ENCODE peak calls at places on chromosomes 11 and 22, in ten cellular contexts. One of them, this sample, is unnamed. For H3K4me1 and H3K36me3, the result is how much of the 10 kb centered on the place peaks cover.

GRCh38 chr11:10375280-10376048 is 70.6 kb downstream of the ADM start:
- DNase-seq in neural progenitor cell: no peak
- DNase-seq in pancreas: no peak
- DNase-seq in heart right ventricle: no peak
- DNase-seq in fibroblast of lung: peak
- DNase-seq in esophagus muscularis mucosa: peak
- DNase-seq in IMR-90: peak
- DNase-seq in right lobe of liver: no peak
- DNase-seq in spleen: no peak
- DNase-seq in thyroid gland: peak
- DNase-seq in this sample: no peak

GRCh38 chr11:84714316-84714780 is 912.8 kb downstream of the DLG2 start:
- DNase-seq in thyroid gland: peak
- DNase-seq in pancreas: peak
- DNase-seq in spleen: peak
- DNase-seq in esophagus muscularis mucosa: no peak
- DNase-seq in IMR-90: peak
- DNase-seq in right lobe of liver: peak
- DNase-seq in heart right ventricle: peak
- DNase-seq in neural progenitor cell: peak
- DNase-seq in fibroblast of lung: peak
- DNase-seq in this sample: no peak

GRCh38 chr11:68503281-68503687 is 42.7 kb downstream of the PPP6R3 start:
- DNase-seq in IMR-90: peak
- DNase-seq in spleen: no peak
- DNase-seq in fibroblast of lung: peak
- DNase-seq in thyroid gland: no peak
- DNase-seq in neural progenitor cell: no peak
- DNase-seq in right lobe of liver: no peak
- DNase-seq in esophagus muscularis mucosa: no peak
- DNase-seq in heart right ventricle: no peak
- DNase-seq in pancreas: no peak
- DNase-seq in this sample: no peak

GRCh38 chr11:65432133-65432650 is 9.6 kb downstream of the NEAT1 start:
- DNase-seq in pancreas: no peak
- DNase-seq in neural progenitor cell: no peak
- DNase-seq in spleen: no peak
- DNase-seq in thyroid gland: no peak
- DNase-seq in right lobe of liver: no peak
- DNase-seq in IMR-90: peak
- DNase-seq in heart right ventricle: no peak
- DNase-seq in fibroblast of lung: peak
- DNase-seq in esophagus muscularis mucosa: no peak
- DNase-seq in this sample: no peak

GRCh38 chr11:69154211-69154913 is 1.4 kb upstream of the SMIM38 start:
- DNase-seq in spleen: peak
- DNase-seq in right lobe of liver: no peak
- DNase-seq in neural progenitor cell: no peak
- DNase-seq in esophagus muscularis mucosa: no peak
- DNase-seq in heart right ventricle: no peak
- DNase-seq in thyroid gland: no peak
- DNase-seq in fibroblast of lung: no peak
- DNase-seq in pancreas: no peak
- DNase-seq in IMR-90: no peak
- DNase-seq in this sample: no peak

GRCh38 chr11:69948256-69949141 is 129.3 kb upstream of the FGF3 start:
- DNase-seq in heart right ventricle: peak
- DNase-seq in thyroid gland: no peak
- DNase-seq in IMR-90: peak
- DNase-seq in pancreas: no peak
- DNase-seq in fibroblast of lung: peak
- DNase-seq in esophagus muscularis mucosa: no peak
- DNase-seq in right lobe of liver: no peak
- DNase-seq in neural progenitor cell: peak
- DNase-seq in spleen: peak
- DNase-seq in this sample: no peak

GRCh38 chr11:36352919-36353318 is 56.8 kb downstream of the PRR5L start:
- DNase-seq in esophagus muscularis mucosa: no peak
- DNase-seq in spleen: no peak
- DNase-seq in IMR-90: no peak
- DNase-seq in heart right ventricle: no peak
- DNase-seq in thyroid gland: no peak
- DNase-seq in right lobe of liver: no peak
- DNase-seq in pancreas: no peak
- DNase-seq in fibroblast of lung: no peak
- DNase-seq in neural progenitor cell: no peak
- DNase-seq in this sample: no peak

GRCh38 chr11:36376315-36376887 is 80.3 kb downstream of the PRR5L start:
- DNase-seq in fibroblast of lung: no peak
- DNase-seq in pancreas: no peak
- DNase-seq in thyroid gland: peak
- DNase-seq in IMR-90: peak
- DNase-seq in right lobe of liver: peak
- DNase-seq in heart right ventricle: peak
- DNase-seq in neural progenitor cell: peak
- DNase-seq in esophagus muscularis mucosa: no peak
- DNase-seq in spleen: peak
- DNase-seq in this sample: peak

GRCh38 chr11:3165916-3166267 is 782 bp upstream of the OSBPL5 start:
- DNase-seq in pancreas: no peak
- DNase-seq in IMR-90: no peak
- DNase-seq in heart right ventricle: no peak
- DNase-seq in spleen: peak
- DNase-seq in neural progenitor cell: no peak
- DNase-seq in fibroblast of lung: no peak
- DNase-seq in thyroid gland: no peak
- DNase-seq in esophagus muscularis mucosa: no peak
- DNase-seq in right lobe of liver: peak
- DNase-seq in this sample: no peak
- H3K4me1 ChIP-seq in pancreas: under half
- H3K4me1 ChIP-seq in IMR-90: under half
- H3K4me1 ChIP-seq in heart right ventricle: half or more
- H3K4me1 ChIP-seq in spleen: half or more
- H3K4me1 ChIP-seq in neural progenitor cell: under half
- H3K4me1 ChIP-seq in fibroblast of lung: under half
- H3K4me1 ChIP-seq in thyroid gland: under half
- H3K4me1 ChIP-seq in esophagus muscularis mucosa: half or more
- H3K4me1 ChIP-seq in right lobe of liver: under half
- H3K4me1 ChIP-seq in this sample: under half

DNA sequence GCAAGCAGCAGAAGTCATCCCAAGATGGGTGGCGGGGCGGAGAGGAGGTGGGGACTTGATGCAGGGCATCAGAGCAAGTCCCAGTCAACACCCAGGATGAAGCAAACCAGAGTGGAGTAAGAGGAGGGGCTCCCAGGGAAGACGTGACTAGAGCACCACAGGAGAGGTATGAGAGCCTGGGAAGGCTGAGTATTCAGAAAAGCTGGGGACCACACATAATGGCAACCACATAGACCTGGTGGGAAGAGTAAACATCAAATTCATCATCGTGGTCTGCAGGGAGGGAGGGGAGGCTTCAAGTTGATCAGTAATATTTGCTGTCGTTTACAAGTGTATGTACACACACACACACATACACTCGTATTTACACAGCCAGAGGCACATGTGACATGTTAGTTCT is 60.7 kb upstream of the CLTCL1 start:
- DNase-seq in heart right ventricle: no peak
- DNase-seq in IMR-90: no peak
- DNase-seq in neural progenitor cell: no peak
- DNase-seq in right lobe of liver: no peak
- DNase-seq in thyroid gland: no peak
- DNase-seq in spleen: no peak
- DNase-seq in fibroblast of lung: no peak
- DNase-seq in esophagus muscularis mucosa: peak
- DNase-seq in pancreas: no peak
- DNase-seq in this sample: no peak
- H3K36me3 ChIP-seq in heart right ventricle: half or more
- H3K36me3 ChIP-seq in IMR-90: half or more
- H3K36me3 ChIP-seq in neural progenitor cell: under half
- H3K36me3 ChIP-seq in right lobe of liver: half or more
- H3K36me3 ChIP-seq in thyroid gland: half or more
- H3K36me3 ChIP-seq in spleen: half or more
- H3K36me3 ChIP-seq in fibroblast of lung: under half
- H3K36me3 ChIP-seq in esophagus muscularis mucosa: under half
- H3K36me3 ChIP-seq in pancreas: under half
- H3K36me3 ChIP-seq in this sample: half or more

GRCh38 chr11:118629761-118630661 is 22.6 kb downstream of the PHLDB1 start:
- DNase-seq in neural progenitor cell: no peak
- DNase-seq in right lobe of liver: no peak
- DNase-seq in fibroblast of lung: no peak
- DNase-seq in thyroid gland: no peak
- DNase-seq in pancreas: peak
- DNase-seq in IMR-90: no peak
- DNase-seq in esophagus muscularis mucosa: no peak
- DNase-seq in heart right ventricle: no peak
- DNase-seq in spleen: no peak
- DNase-seq in this sample: no peak
- H3K27ac ChIP-seq in neural progenitor cell: no peak
- H3K27ac ChIP-seq in right lobe of liver: no peak
- H3K27ac ChIP-seq in fibroblast of lung: no peak
- H3K27ac ChIP-seq in thyroid gland: no peak
- H3K27ac ChIP-seq in pancreas: no peak
- H3K27ac ChIP-seq in IMR-90: no peak
- H3K27ac ChIP-seq in esophagus muscularis mucosa: no peak
- H3K27ac ChIP-seq in heart right ventricle: peak
- H3K27ac ChIP-seq in spleen: no peak
- H3K27ac ChIP-seq in this sample: peak

GRCh38 chr22:46093796-46094195 is 56.5 kb upstream of the PPARA start:
- DNase-seq in fibroblast of lung: no peak
- DNase-seq in thyroid gland: no peak
- DNase-seq in pancreas: no peak
- DNase-seq in neural progenitor cell: no peak
- DNase-seq in IMR-90: no peak
- DNase-seq in heart right ventricle: peak
- DNase-seq in spleen: no peak
- DNase-seq in esophagus muscularis mucosa: no peak
- DNase-seq in right lobe of liver: no peak
- DNase-seq in this sample: no peak

GRCh38 chr22:46092011-46092410 is 58.3 kb upstream of the PPARA start:
- DNase-seq in neural progenitor cell: no peak
- DNase-seq in esophagus muscularis mucosa: no peak
- DNase-seq in IMR-90: no peak
- DNase-seq in spleen: peak
- DNase-seq in thyroid gland: no peak
- DNase-seq in heart right ventricle: peak
- DNase-seq in pancreas: no peak
- DNase-seq in right lobe of liver: no peak
- DNase-seq in fibroblast of lung: no peak
- DNase-seq in this sample: no peak

GRCh38 chr22:46094676-46095075 is 55.6 kb upstream of the PPARA start:
- DNase-seq in neural progenitor cell: no peak
- DNase-seq in fibroblast of lung: no peak
- DNase-seq in heart right ventricle: no peak
- DNase-seq in IMR-90: no peak
- DNase-seq in right lobe of liver: no peak
- DNase-seq in spleen: no peak
- DNase-seq in thyroid gland: no peak
- DNase-seq in pancreas: no peak
- DNase-seq in esophagus muscularis mucosa: no peak
- DNase-seq in this sample: no peak

GRCh38 chr22:46091277-46091977 is 58.9 kb upstream of the PPARA start:
- DNase-seq in neural progenitor cell: no peak
- DNase-seq in IMR-90: no peak
- DNase-seq in spleen: peak
- DNase-seq in esophagus muscularis mucosa: no peak
- DNase-seq in heart right ventricle: peak
- DNase-seq in thyroid gland: no peak
- DNase-seq in right lobe of liver: peak
- DNase-seq in pancreas: no peak
- DNase-seq in fibroblast of lung: no peak
- DNase-seq in this sample: no peak

DNA sequence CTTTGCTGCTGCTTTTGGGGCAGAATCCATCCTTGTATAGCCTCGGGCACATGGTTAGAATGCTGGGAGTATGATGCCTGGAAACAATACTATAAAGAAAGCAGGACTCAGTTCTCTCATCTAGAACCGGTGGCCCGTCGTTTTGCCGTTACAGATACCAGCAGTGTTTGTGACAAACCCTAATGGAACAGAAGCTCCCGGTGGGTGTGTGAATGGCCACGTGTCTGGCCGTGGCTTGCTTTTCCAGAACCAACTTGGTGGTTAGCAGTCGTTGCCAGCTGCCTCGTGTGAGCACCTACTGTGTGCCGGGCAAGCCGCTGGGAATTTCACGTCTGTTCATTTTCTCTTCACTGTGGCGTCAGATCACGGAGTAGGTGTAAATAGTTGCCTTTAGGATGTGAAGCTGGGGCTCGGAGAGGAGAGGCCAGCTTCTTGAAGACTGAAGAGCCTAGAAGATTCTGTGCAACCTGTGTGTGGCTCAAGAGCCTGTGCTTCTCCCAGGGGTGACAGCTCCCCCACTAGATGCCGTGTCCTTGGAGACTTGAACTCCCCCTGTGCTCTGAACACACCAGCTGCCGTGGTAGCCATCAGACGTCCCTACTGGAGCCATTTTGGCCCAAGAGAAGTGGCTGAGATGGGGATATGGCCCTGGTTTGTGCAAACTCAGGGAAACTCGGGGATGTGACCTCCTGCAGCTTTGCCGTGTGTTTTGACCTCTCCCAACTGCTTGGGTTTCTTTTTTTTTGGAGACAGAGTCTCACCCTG is 57.5 kb upstream of the PPARA start:
- DNase-seq in heart right ventricle: peak
- DNase-seq in neural progenitor cell: no peak
- DNase-seq in spleen: peak
- DNase-seq in esophagus muscularis mucosa: no peak
- DNase-seq in IMR-90: no peak
- DNase-seq in fibroblast of lung: no peak
- DNase-seq in pancreas: no peak
- DNase-seq in thyroid gland: no peak
- DNase-seq in right lobe of liver: no peak
- DNase-seq in this sample: no peak
- H3K4me1 ChIP-seq in heart right ventricle: half or more
- H3K4me1 ChIP-seq in neural progenitor cell: under half
- H3K4me1 ChIP-seq in spleen: half or more
- H3K4me1 ChIP-seq in esophagus muscularis mucosa: half or more
- H3K4me1 ChIP-seq in IMR-90: under half
- H3K4me1 ChIP-seq in fibroblast of lung: under half
- H3K4me1 ChIP-seq in pancreas: under half
- H3K4me1 ChIP-seq in thyroid gland: half or more
- H3K4me1 ChIP-seq in right lobe of liver: under half
- H3K4me1 ChIP-seq in this sample: half or more

GRCh38 chr11:72231396-72232259 is 7.1 kb downstream of the INPPL1 start:
- DNase-seq in right lobe of liver: no peak
- DNase-seq in IMR-90: no peak
- DNase-seq in spleen: no peak
- DNase-seq in fibroblast of lung: no peak
- DNase-seq in neural progenitor cell: no peak
- DNase-seq in heart right ventricle: peak
- DNase-seq in esophagus muscularis mucosa: no peak
- DNase-seq in pancreas: no peak
- DNase-seq in thyroid gland: no peak
- DNase-seq in this sample: no peak
- H3K36me3 ChIP-seq in right lobe of liver: half or more
- H3K36me3 ChIP-seq in IMR-90: half or more
- H3K36me3 ChIP-seq in spleen: half or more
- H3K36me3 ChIP-seq in fibroblast of lung: half or more
- H3K36me3 ChIP-seq in neural progenitor cell: under half
- H3K36me3 ChIP-seq in heart right ventricle: half or more
- H3K36me3 ChIP-seq in esophagus muscularis mucosa: half or more
- H3K36me3 ChIP-seq in pancreas: under half
- H3K36me3 ChIP-seq in thyroid gland: half or more
- H3K36me3 ChIP-seq in this sample: half or more

This sample was measured in ascending aorta.